ENCODE peak calls at places on chromosomes 12 and 14, in six cellular contexts. F is right lobe of liver; Q is cardiac muscle cell; O is naive thymus-derived CD4-positive, alpha-beta T cell; Y is left ventricle myocardium inferior; I is H9. L is an unnamed sample.
A peak's percentile ranks its signal among the peaks of the same experiment; 100 is the strongest.

GRCh38 chr14:43003845-43004244 is 1397.2 kb downstream of the LRFN5 start:
- DNase-seq in F (no peak), Q (peak; percentile 0), O (no peak), Y (no peak), I (no peak), L (no peak)

GRCh38 chr12:86660488-86661171 is 404.4 kb upstream of the MGAT4C start:
- DNase-seq in F (no peak), Q (no peak), O (no peak), Y (no peak), I (no peak), L (no peak)

GRCh38 chr14:49977126-49977841 is 84.4 kb downstream of the ARF6 start:
- DNase-seq in F (no peak), Q (no peak), O (peak; percentile 33), Y (no peak), I (no peak), L (no peak)

GRCh38 chr12:98916106-98916505 is 271.0 kb downstream of the APAF1 start:
- DNase-seq in F (no peak), Q (no peak), O (no peak), Y (no peak), I (no peak), L (no peak)

GRCh38 chr12:50458606-50459005 is 46.2 kb upstream of the DIP2B start:
- DNase-seq in F (no peak), Q (peak; percentile 27), O (no peak), Y (no peak), I (no peak), L (no peak)

GRCh38 chr12:570237-570925 is 92.9 kb downstream of the NINJ2 start:
- DNase-seq in F (peak; percentile 87), Q (peak; percentile 89), O (no peak), Y (peak; percentile 81), I (peak; percentile 89), L (peak; percentile 68)

GRCh38 chr12:65885312-65885711 is 61.0 kb downstream of the HMGA2 start:
- DNase-seq in F (no peak), Q (peak; percentile 48), O (no peak), Y (no peak), I (no peak), L (no peak)

GRCh38 chr12:52311282-52311643 is 9.9 kb downstream of the KRT83 start:
- DNase-seq in F (no peak), Q (peak; percentile 60), O (no peak), Y (no peak), I (no peak), L (no peak)

GRCh38 chr14:41605550-41606248 is 977 bp upstream of the LRFN5 start:
- DNase-seq in F (no peak), Q (peak; percentile 69), O (no peak), Y (no peak), I (peak; percentile 78), L (no peak)
- H3K27me3 ChIP-seq in F (no peaks in the 10 kb centered on the region), Q (peaks cover 40% of the 10 kb centered on the region), O (no peaks in the 10 kb centered on the region), Y (peaks cover 96% of the 10 kb centered on the region), I (peaks cover 22% of the 10 kb centered on the region), L (peaks cover 61% of the 10 kb centered on the region)

DNA sequence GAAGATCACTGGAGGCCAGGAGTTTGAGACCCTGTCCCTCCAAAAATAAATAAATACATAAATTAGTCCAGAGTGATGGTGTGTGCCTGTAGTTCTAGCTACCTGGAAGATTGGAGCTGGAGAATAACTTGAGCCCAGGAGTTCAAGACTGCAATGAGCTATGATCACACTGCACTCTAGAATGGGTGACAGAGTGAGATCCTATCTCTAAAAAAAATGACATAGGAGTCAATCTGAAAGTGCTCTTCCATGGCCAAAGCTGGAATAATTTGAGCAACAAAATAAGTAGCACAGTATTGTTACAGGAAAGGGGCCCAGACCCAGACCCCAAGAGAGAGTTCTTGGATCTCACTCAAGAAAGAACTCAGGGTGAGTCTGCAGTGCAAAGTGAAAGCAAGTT is 24.8 kb upstream of the SLC7A8 start:
- DNase-seq in F (no peak), Q (no peak), O (no peak), Y (no peak), I (no peak), L (no peak)
- H3K4me1 ChIP-seq in F (no peaks in the 10 kb centered on the region), Q (no peaks in the 10 kb centered on the region), O (no peaks in the 10 kb centered on the region), Y (no peaks in the 10 kb centered on the region), I (peaks cover 7% of the 10 kb centered on the region), L (no peaks in the 10 kb centered on the region)

GRCh38 chr14:93857081-93857480 is 68.8 kb upstream of the PRIMA1 start:
- DNase-seq in F (no peak), Q (no peak), O (no peak), Y (no peak), I (no peak), L (no peak)
- H3K27me3 ChIP-seq in F (no peaks in the 10 kb centered on the region), Q (no peaks in the 10 kb centered on the region), O (no peaks in the 10 kb centered on the region), Y (peaks cover 90% of the 10 kb centered on the region), I (no peaks in the 10 kb centered on the region), L (no peaks in the 10 kb centered on the region)

GRCh38 chr12:11022520-11022919 is at the start of gene TAS2R19:
- DNase-seq in F (no peak), Q (no peak), O (no peak), Y (no peak), I (no peak), L (no peak)

GRCh38 chr12:11026118-11026517 is 3.7 kb upstream of the TAS2R19 start:
- DNase-seq in F (no peak), Q (no peak), O (no peak), Y (no peak), I (peak; percentile 83), L (peak; percentile 11)

DNA sequence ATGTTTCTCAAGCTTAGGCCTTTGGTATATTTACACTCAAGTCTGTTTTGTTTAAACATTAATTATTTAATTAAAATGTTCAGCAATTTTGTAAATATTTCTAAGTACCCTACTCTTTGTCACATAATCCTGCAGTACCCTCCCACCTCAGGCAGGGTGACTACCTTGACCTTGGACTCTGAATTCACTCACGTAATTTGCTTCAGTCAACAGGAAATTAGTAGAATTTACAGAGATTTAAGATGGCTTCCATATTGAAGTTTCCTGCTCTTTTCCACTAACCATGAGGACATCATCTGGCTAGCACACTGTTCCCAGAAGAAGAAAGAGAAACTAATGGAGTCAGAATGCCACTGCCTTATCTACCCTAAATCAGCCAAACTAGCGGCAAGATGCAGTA is 967 bp upstream of the TAS2R19 start:
- DNase-seq in F (no peak), Q (no peak), O (no peak), Y (no peak), I (no peak), L (no peak)
- H3K4me1 ChIP-seq in F (no peaks in the 10 kb centered on the region), Q (no peaks in the 10 kb centered on the region), O (no peaks in the 10 kb centered on the region), Y (no peaks in the 10 kb centered on the region), I (no peaks in the 10 kb centered on the region), L (no peaks in the 10 kb centered on the region)

DNA sequence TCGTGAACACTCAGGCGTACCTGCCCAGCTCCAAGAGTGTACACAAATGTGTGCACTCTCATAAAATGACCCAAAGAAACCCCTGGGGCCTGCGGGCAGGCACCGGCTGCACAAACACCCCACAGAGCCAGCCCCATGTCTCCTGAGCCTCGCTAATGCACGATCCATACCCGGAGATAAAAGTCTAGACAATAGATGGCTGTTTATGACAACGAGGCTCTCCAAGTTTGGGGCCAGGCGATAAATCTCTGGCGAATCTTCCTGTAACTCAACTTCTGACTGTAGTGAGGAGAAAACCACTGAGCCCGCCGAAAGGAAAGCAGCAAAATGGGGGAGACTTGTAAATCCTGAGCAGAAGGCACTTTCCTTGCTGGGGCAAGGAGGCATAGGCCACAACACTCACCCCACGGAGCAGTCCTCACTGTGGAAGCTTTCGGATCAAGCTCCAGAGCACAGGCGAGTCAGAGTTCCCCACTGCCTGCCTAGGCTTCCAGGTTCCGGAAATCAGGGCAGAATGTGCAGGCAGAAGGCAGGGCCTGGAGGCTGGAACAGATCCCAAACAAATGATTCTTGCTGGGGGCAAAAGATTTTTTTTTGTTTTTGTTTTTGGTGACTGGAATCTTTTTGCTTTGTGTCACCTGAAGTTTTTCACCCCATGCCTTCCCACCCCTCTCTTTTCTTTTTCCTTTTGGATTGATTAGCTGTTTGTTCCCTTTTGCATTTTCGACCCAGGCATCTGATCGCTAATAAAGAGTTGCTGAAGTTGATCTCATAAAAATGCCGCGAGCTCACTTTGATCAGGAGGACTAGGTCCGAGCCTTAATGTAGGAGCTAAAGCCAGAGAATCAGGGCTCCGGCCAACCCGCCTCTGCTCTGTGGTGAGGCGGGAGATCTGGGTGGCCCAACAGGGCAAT is 4.5 kb upstream of the HOXC11 start:
- DNase-seq in F (no peak), Q (no peak), O (no peak), Y (no peak), I (no peak), L (peak; percentile 52)
- H3K27me3 ChIP-seq in F (peaks cover 5% of the 10 kb centered on the region), Q (peaks cover 100% of the 10 kb centered on the region), O (peaks cover 42% of the 10 kb centered on the region), Y (peaks cover 100% of the 10 kb centered on the region), I (peaks cover 96% of the 10 kb centered on the region), L (peaks cover 32% of the 10 kb centered on the region)